ENCODE peak calls at places on chromosomes 5 and 9, in four cellular contexts. S is K562, U is right lobe of liver, V is GM12878. A is an unnamed sample.

GRCh38 chr9:134560654-134561053 is 80.9 kb upstream of the COL5A1 start:
- ATAC-seq in V (no peak), S (no peak), U (no peak), A (no peak)

GRCh38 chr5:148482196-148482595 is 98.4 kb downstream of the FBXO38 start:
- ATAC-seq in V (peak; percentile 20), U (no peak), S (peak; percentile 63), A (no peak)

GRCh38 chr5:56298329-56298962 is 65.3 kb upstream of the ANKRD55 start:
- ATAC-seq in S (no peak), V (no peak), U (no peak), A (peak; percentile 36)

GRCh38 chr9:91004992-91005391 is 203.4 kb downstream of the SYK start:
- ATAC-seq in S (no peak), V (no peak), U (no peak), A (no peak)

GRCh38 chr5:107670028-107670926 is 460 bp downstream of the EFNA5 start:
- ATAC-seq in S (no peak), V (peak; percentile 37), U (no peak), A (no peak)

GRCh38 chr5:103411721-103412120 is 150.9 kb downstream of the NUDT12 start:
- ATAC-seq in S (no peak), U (no peak), V (no peak), A (no peak)

GRCh38 chr5:142685418-142686209 is at the start of gene FGF1:
- ATAC-seq in V (no peak), U (no peak), S (no peak), A (peak; percentile 45)

GRCh38 chr5:172597755-172598155 is 43.3 kb upstream of the NEURL1B start:
- ATAC-seq in S (no peak), V (no peak), U (no peak), A (peak; percentile 48)

GRCh38 chr5:26757941-26758340 is 280.4 kb downstream of the CDH9 start:
- ATAC-seq in S (no peak), V (no peak), U (no peak), A (no peak)

GRCh38 chr5:78675956-78676727 is 27.6 kb upstream of the LHFPL2 start:
- ATAC-seq in S (no peak), V (no peak), U (no peak), A (no peak)

GRCh38 chr5:59487838-59488729 is 405.4 kb downstream of the PDE4D start:
- ATAC-seq in S (no peak), V (no peak), U (no peak), A (no peak)

GRCh38 chr5:113295111-113295539 is 139.7 kb downstream of the TSSK1B start:
- ATAC-seq in U (peak; percentile 9), V (no peak), S (no peak), A (no peak)

GRCh38 chr9:71741841-71742648 is 26.3 kb downstream of the CEMIP2 start:
- ATAC-seq in V (no peak), S (peak; percentile 86), U (peak; percentile 39), A (no peak)

GRCh38 chr9:137172907-137173794 is 1.3 kb upstream of the TMEM210 start:
- ATAC-seq in S (no peak), U (no peak), V (no peak), A (no peak)

GRCh38 chr9:70601000-70601929 is 186.8 kb upstream of the KLF9 start:
- ATAC-seq in S (peak; percentile 31), V (no peak), U (peak; percentile 87), A (peak; percentile 87)

GRCh38 chr5:129459485-129460120 is 495 bp upstream of the ADAMTS19 start:
- ATAC-seq in S (no peak), U (peak; percentile 77), V (no peak), A (peak; percentile 67)

GRCh38 chr5:172505403-172505759 is 51.1 kb upstream of the SH3PXD2B start:
- ATAC-seq in S (no peak), U (no peak), V (no peak), A (no peak)

GRCh38 chr5:15286659-15287058 is 213.3 kb upstream of the FBXL7 start:
- ATAC-seq in S (no peak), V (no peak), U (peak; percentile 93), A (no peak)

GRCh38 chr5:139415221-139415861 is 11.5 kb upstream of the SPATA24 start:
- ATAC-seq in V (peak; percentile 32), U (no peak), S (no peak), A (peak; percentile 39)

GRCh38 chr5:54719384-54720306 is 202.1 kb downstream of the SNX18 start:
- ATAC-seq in S (peak; percentile 65), V (no peak), U (no peak), A (peak; percentile 31)

DNA sequence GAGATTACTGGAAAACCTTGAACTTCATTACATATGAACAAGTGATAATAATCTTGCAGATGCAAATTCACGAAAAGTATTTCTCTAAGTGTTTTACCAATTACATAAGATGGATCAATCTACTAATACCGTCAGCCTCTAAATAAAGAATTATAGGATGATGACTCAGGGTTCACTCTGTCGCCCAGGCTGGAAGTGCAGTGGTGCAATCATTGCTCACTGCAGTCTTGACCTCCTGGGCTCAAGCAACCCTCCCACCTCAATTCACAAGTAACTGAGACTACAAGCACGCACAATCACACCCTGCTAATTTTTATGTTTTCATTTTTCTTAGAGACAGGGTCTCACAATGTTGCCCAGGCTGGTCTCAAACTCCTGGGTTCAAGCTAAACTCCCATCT is 56.1 kb downstream of the CHD1 start:
- ATAC-seq in V (no peak), U (peak; percentile 75), S (no peak), A (no peak)
- TF ChIP-seq POLR2A in V (no peak), U (no peak), S (no peak), A (no peak)

GRCh38 chr9:121369595-121370265 is at the start of gene STOM:
- ATAC-seq in U (peak; percentile 64), S (peak; percentile 73), V (peak; percentile 84), A (peak; percentile 78)
- TF ChIP-seq POLR2A in U (peak; percentile 100), S (peak; percentile 86), V (peak; percentile 91), A (peak; percentile 99)

DNA sequence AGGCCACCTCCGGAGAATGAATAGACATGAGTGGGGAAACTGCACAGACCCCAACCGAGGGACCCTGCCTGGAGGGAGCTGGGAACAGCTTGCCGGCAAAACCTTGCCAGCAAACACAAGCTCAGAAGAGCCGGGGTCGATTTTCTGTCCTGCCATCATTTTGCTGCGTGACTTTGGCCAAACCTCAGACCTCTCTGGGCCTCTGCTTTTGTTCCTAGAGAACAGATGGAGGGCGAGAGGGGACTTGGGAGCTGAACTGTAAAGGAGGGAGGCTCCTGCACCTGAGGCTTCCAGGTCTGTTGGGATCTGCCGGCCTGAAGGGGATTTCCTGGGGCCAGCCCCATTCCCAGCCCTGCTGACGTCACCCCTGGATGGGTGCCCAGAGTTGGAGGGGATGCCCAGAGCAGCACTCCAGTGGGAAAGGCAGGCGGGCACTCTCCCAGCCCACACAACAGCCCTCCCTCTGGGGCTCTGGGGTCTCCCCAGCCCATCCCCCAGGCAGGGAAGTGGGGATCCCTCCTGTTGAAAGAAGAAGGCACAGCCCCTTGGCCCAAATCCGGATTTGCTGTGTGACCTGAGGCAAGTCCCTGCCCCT is 40.4 kb upstream of the SYNPO start:
- ATAC-seq in S (no peak), U (peak; percentile 73), V (peak; percentile 24), A (peak; percentile 46)
- TF ChIP-seq POLR2A in S (no peak), U (no peak), V (no peak), A (no peak)

GRCh38 chr5:137888875-137889759 is at the start of gene PKD2L2:
- ATAC-seq in V (peak; percentile 99), U (peak; percentile 98), S (peak; percentile 99), A (peak; percentile 95)
- TF ChIP-seq POLR2A in V (peak; percentile 99), U (peak; percentile 40), S (peak; percentile 93), A (peak; percentile 51)

GRCh38 chr5:850511-851006 is at the start of gene ZDHHC11:
- ATAC-seq in S (peak; percentile 79), V (no peak), U (peak; percentile 43), A (no peak)
- TF ChIP-seq POLR2A in S (no peak), V (no peak), U (no peak), A (no peak)

GRCh38 chr5:173689171-173689676 is 72.8 kb upstream of the BOD1 start:
- ATAC-seq in U (peak; percentile 88), S (no peak), V (no peak), A (no peak)
- TF ChIP-seq POLR2A in U (peak; percentile 92), S (no peak), V (no peak), A (no peak)

DNA sequence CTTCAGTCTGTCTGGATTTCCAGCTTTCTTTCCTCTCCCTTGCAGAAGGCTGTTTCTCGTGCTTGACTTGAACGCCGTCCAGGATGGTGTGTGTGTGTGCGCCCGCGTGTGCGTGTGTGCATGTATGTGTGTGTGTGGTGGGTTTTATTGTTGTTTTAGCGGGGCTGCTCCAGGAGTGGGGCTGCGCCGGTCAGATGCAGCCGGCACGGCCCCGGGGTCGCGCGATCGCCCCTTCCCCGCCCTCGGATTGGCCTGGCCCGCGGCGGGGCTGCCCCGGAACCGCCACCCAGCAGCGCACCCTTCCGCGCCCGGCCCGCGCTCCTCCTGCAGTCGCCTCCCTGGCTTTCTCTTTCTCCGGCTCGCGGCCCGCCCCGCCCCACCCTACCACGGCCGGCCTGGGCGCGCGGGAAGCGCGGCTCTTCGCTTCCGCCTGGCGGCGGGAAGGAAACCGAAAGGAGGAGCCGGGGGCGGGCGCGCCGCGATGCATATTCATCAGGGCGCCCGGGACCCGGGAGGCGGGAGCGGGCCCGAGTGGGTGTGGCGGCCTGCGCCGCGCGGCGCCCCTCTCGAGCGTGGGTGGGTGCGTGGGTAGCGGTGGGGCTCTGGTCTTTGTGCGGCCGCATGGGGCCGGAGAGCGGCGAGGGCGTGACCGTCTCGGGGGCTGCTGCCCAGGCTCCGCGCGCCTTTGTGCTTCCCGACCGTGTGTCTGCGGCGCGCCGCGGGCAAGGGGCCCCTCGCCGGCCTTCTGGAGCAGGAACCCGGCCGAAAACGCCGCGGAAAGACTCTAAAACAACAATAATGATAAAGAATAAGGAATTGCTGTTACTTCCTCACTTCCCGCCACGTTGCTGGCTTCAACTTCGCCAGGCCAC is 8.5 kb upstream of the NFIB start:
- ATAC-seq in S (peak; percentile 93), V (peak; percentile 92), U (peak; percentile 93), A (peak; percentile 93)
- TF ChIP-seq POLR2A in S (peak; percentile 68), V (peak; percentile 65), U (peak; percentile 77), A (peak; percentile 29)

GRCh38 chr5:76642390-76643040 is 19.3 kb upstream of the F2RL2 start:
- ATAC-seq in U (no peak), S (no peak), V (no peak), A (no peak)
- TF ChIP-seq POLR2A in U (no peak), S (no peak), V (no peak), A (no peak)

GRCh38 chr5:135393229-135393628 is 5.8 kb downstream of the MACROH2A1 start:
- ATAC-seq in V (peak; percentile 10), U (peak; percentile 63), S (no peak), A (peak; percentile 46)
- TF ChIP-seq POLR2A in V (no peak), U (no peak), S (no peak), A (no peak)

DNA sequence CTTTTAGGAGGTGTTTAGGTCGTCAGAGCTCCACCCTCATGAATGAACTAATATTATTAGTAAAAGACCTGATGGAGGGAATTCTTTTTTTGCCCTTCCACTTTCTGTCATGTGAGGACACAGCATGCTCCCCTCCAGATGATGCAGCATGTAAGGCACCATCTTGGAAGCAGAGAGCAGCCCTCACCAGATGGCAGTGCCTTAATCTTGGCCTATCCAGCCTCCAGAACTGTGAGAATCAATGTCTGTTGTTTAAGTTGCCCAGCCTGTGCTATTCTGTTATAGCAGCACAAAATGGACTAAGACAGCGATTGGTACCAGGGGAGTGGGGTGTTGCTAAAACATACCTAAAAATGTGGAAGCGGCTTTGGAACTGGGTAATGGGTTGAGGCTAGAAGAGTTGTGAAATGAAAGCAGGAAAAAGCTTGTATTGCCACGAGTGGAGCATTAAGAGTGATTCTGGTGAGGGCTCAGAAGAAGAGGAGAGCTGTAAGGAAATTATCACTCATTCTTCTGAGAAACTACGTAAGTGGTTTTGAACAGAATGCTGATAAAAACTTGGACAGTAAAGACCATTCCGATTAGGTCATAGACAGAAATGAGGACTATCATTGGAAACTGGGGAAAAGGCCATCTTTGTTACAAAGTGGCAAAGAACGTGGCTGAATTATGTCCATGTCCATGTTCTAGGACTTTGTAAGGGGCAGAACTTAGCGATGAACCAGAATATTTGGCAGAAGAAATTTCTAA is 28.6 kb downstream of the PTPDC1 start:
- ATAC-seq in S (peak; percentile 70), V (no peak), U (no peak), A (no peak)
- TF ChIP-seq POLR2A in S (no peak), V (no peak), U (no peak), A (no peak)

A was measured in gastroesophageal sphincter.